ENCODE peak calls at places on chromosome X, in nine cellular contexts. One of them, this sample, is unnamed.

GRCh38 chrX:54182194-54182863 is 725 bp downstream of the FAM120C start:
- DNase-seq in GM12878: no peak
- DNase-seq in K562: peak; percentile 39
- DNase-seq in A549: peak; percentile 66
- DNase-seq in HL-60: peak; percentile 69
- DNase-seq in GM23338: peak; percentile 40
- DNase-seq in SK-N-SH: peak; percentile 58
- DNase-seq in HCT116: peak; percentile 27
- DNase-seq in HepG2: peak; percentile 18
- DNase-seq in this sample: no peak

GRCh38 chrX:44244008-44244407 is 99.5 kb downstream of the EFHC2 start:
- DNase-seq in GM12878: no peak
- DNase-seq in K562: peak; percentile 13
- DNase-seq in A549: peak; percentile 35
- DNase-seq in HL-60: peak; percentile 15
- DNase-seq in GM23338: peak; percentile 51
- DNase-seq in SK-N-SH: peak; percentile 6
- DNase-seq in HCT116: peak; percentile 12
- DNase-seq in HepG2: no peak
- DNase-seq in this sample: peak; percentile 20

GRCh38 chrX:133922390-133922772 is 63.0 kb downstream of the GPC3 start:
- DNase-seq in GM12878: no peak
- DNase-seq in K562: no peak
- DNase-seq in A549: no peak
- DNase-seq in HL-60: no peak
- DNase-seq in GM23338: no peak
- DNase-seq in SK-N-SH: no peak
- DNase-seq in HCT116: no peak
- DNase-seq in HepG2: no peak
- DNase-seq in this sample: no peak

GRCh38 chrX:115642895-115643530 is 82.0 kb downstream of the PLS3 start:
- DNase-seq in GM12878: peak; percentile 23
- DNase-seq in K562: peak; percentile 14
- DNase-seq in A549: peak; percentile 65
- DNase-seq in HL-60: peak; percentile 35
- DNase-seq in GM23338: peak; percentile 34
- DNase-seq in SK-N-SH: peak; percentile 48
- DNase-seq in HCT116: peak; percentile 15
- DNase-seq in HepG2: peak; percentile 6
- DNase-seq in this sample: no peak

GRCh38 chrX:135977611-135978010 is 3.8 kb upstream of the MMGT1 start:
- DNase-seq in GM12878: no peak
- DNase-seq in K562: no peak
- DNase-seq in A549: peak; percentile 57
- DNase-seq in HL-60: no peak
- DNase-seq in GM23338: no peak
- DNase-seq in SK-N-SH: no peak
- DNase-seq in HCT116: no peak
- DNase-seq in HepG2: no peak
- DNase-seq in this sample: peak; percentile 60

GRCh38 chrX:80216086-80216485 is 201.5 kb downstream of the TBX22 start:
- DNase-seq in GM12878: no peak
- DNase-seq in K562: no peak
- DNase-seq in A549: peak; percentile 63
- DNase-seq in HL-60: no peak
- DNase-seq in GM23338: no peak
- DNase-seq in SK-N-SH: no peak
- DNase-seq in HCT116: no peak
- DNase-seq in HepG2: no peak
- DNase-seq in this sample: no peak

GRCh38 chrX:136204571-136204970 is 46.6 kb downstream of the MAP7D3 start:
- DNase-seq in GM12878: no peak
- DNase-seq in K562: no peak
- DNase-seq in A549: peak; percentile 61
- DNase-seq in HL-60: peak; percentile 25
- DNase-seq in GM23338: peak; percentile 37
- DNase-seq in SK-N-SH: no peak
- DNase-seq in HCT116: no peak
- DNase-seq in HepG2: no peak
- DNase-seq in this sample: no peak

GRCh38 chrX:41022579-41022978 is 62.7 kb upstream of the USP9X start:
- DNase-seq in GM12878: no peak
- DNase-seq in K562: no peak
- DNase-seq in A549: peak; percentile 63
- DNase-seq in HL-60: no peak
- DNase-seq in GM23338: no peak
- DNase-seq in SK-N-SH: no peak
- DNase-seq in HCT116: peak; percentile 37
- DNase-seq in HepG2: peak; percentile 83
- DNase-seq in this sample: no peak

GRCh38 chrX:103722505-103722904 is 11.8 kb downstream of the TMEM31 start:
- DNase-seq in GM12878: no peak
- DNase-seq in K562: no peak
- DNase-seq in A549: no peak
- DNase-seq in HL-60: no peak
- DNase-seq in GM23338: no peak
- DNase-seq in SK-N-SH: no peak
- DNase-seq in HCT116: no peak
- DNase-seq in HepG2: no peak
- DNase-seq in this sample: no peak

GRCh38 chrX:47206316-47206715 is 12.2 kb upstream of the CDK16 start:
- DNase-seq in GM12878: no peak
- DNase-seq in K562: no peak
- DNase-seq in A549: no peak
- DNase-seq in HL-60: no peak
- DNase-seq in GM23338: no peak
- DNase-seq in SK-N-SH: no peak
- DNase-seq in HCT116: no peak
- DNase-seq in HepG2: no peak
- DNase-seq in this sample: no peak

GRCh38 chrX:44873415-44874270 is 655 bp downstream of the KDM6A start:
- DNase-seq in GM12878: no peak
- DNase-seq in K562: peak; percentile 30
- DNase-seq in A549: peak; percentile 56
- DNase-seq in HL-60: peak; percentile 80
- DNase-seq in GM23338: peak; percentile 30
- DNase-seq in SK-N-SH: peak; percentile 74
- DNase-seq in HCT116: no peak
- DNase-seq in HepG2: no peak
- DNase-seq in this sample: no peak

GRCh38 chrX:2751291-2751690 is 549 bp upstream of the XG start:
- DNase-seq in GM12878: no peak
- DNase-seq in K562: no peak
- DNase-seq in A549: no peak
- DNase-seq in HL-60: no peak
- DNase-seq in GM23338: no peak
- DNase-seq in SK-N-SH: no peak
- DNase-seq in HCT116: no peak
- DNase-seq in HepG2: no peak
- DNase-seq in this sample: no peak

GRCh38 chrX:73877687-73878086 is 314.7 kb downstream of the CHIC1 start:
- DNase-seq in GM12878: no peak
- DNase-seq in K562: no peak
- DNase-seq in A549: no peak
- DNase-seq in HL-60: no peak
- DNase-seq in GM23338: peak; percentile 46
- DNase-seq in SK-N-SH: no peak
- DNase-seq in HCT116: no peak
- DNase-seq in HepG2: no peak
- DNase-seq in this sample: no peak
- TF ChIP-seq REST in GM12878: no peak
- TF ChIP-seq REST in K562: no peak
- TF ChIP-seq REST in A549: no peak
- TF ChIP-seq REST in HL-60: no peak
- TF ChIP-seq REST in GM23338: no peak
- TF ChIP-seq REST in SK-N-SH: no peak
- TF ChIP-seq REST in HCT116: no peak
- TF ChIP-seq REST in HepG2: no peak
- TF ChIP-seq REST in this sample: no peak

GRCh38 chrX:19627533-19627932 is 112.2 kb upstream of the MAP3K15 start:
- DNase-seq in GM12878: no peak
- DNase-seq in K562: no peak
- DNase-seq in A549: no peak
- DNase-seq in HL-60: no peak
- DNase-seq in GM23338: no peak
- DNase-seq in SK-N-SH: no peak
- DNase-seq in HCT116: no peak
- DNase-seq in HepG2: no peak
- DNase-seq in this sample: no peak

GRCh38 chrX:19626230-19626629 is 110.9 kb upstream of the MAP3K15 start:
- DNase-seq in GM12878: no peak
- DNase-seq in K562: no peak
- DNase-seq in A549: no peak
- DNase-seq in HL-60: no peak
- DNase-seq in GM23338: no peak
- DNase-seq in SK-N-SH: no peak
- DNase-seq in HCT116: no peak
- DNase-seq in HepG2: no peak
- DNase-seq in this sample: no peak

GRCh38 chrX:19625612-19626011 is 110.3 kb upstream of the MAP3K15 start:
- DNase-seq in GM12878: no peak
- DNase-seq in K562: no peak
- DNase-seq in A549: peak; percentile 32
- DNase-seq in HL-60: no peak
- DNase-seq in GM23338: no peak
- DNase-seq in SK-N-SH: no peak
- DNase-seq in HCT116: no peak
- DNase-seq in HepG2: no peak
- DNase-seq in this sample: no peak

GRCh38 chrX:19628006-19628575 is 112.8 kb upstream of the MAP3K15 start:
- DNase-seq in GM12878: no peak
- DNase-seq in K562: no peak
- DNase-seq in A549: no peak
- DNase-seq in HL-60: no peak
- DNase-seq in GM23338: no peak
- DNase-seq in SK-N-SH: no peak
- DNase-seq in HCT116: no peak
- DNase-seq in HepG2: no peak
- DNase-seq in this sample: no peak

DNA sequence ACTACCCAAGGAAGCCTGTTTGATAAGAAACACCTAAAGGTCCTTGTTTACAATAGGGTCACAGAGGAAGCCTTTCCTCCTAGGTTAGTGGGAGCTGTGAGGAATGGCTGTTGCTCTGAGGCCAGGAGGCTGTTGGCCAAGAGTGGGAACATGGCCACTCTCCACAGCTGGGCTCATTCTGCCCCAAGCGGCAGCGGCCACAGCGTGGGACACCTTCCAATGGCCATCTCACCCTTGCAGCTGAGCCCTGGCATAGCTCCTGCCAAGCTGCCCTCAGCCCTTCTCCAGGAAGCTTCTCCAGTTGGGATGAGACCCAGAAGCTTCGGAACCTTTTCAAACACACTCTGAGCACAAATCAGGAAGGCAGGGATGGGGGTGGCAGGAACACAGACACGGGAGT is 111.8 kb upstream of the MAP3K15 start:
- DNase-seq in GM12878: no peak
- DNase-seq in K562: no peak
- DNase-seq in A549: no peak
- DNase-seq in HL-60: no peak
- DNase-seq in GM23338: no peak
- DNase-seq in SK-N-SH: no peak
- DNase-seq in HCT116: no peak
- DNase-seq in HepG2: no peak
- DNase-seq in this sample: no peak
- TF ChIP-seq REST in GM12878: no peak
- TF ChIP-seq REST in K562: no peak
- TF ChIP-seq REST in A549: no peak
- TF ChIP-seq REST in HL-60: no peak
- TF ChIP-seq REST in GM23338: no peak
- TF ChIP-seq REST in SK-N-SH: no peak
- TF ChIP-seq REST in HCT116: no peak
- TF ChIP-seq REST in HepG2: no peak
- TF ChIP-seq REST in this sample: no peak

GRCh38 chrX:51395474-51395806 is 62.8 kb downstream of the NUDT10 start:
- DNase-seq in GM12878: no peak
- DNase-seq in K562: no peak
- DNase-seq in A549: no peak
- DNase-seq in HL-60: no peak
- DNase-seq in GM23338: no peak
- DNase-seq in SK-N-SH: no peak
- DNase-seq in HCT116: no peak
- DNase-seq in HepG2: no peak
- DNase-seq in this sample: no peak
- TF ChIP-seq REST in GM12878: no peak
- TF ChIP-seq REST in K562: no peak
- TF ChIP-seq REST in A549: no peak
- TF ChIP-seq REST in HL-60: no peak
- TF ChIP-seq REST in GM23338: no peak
- TF ChIP-seq REST in SK-N-SH: no peak
- TF ChIP-seq REST in HCT116: no peak
- TF ChIP-seq REST in HepG2: no peak
- TF ChIP-seq REST in this sample: no peak

GRCh38 chrX:12979630-12980015 is 4.7 kb downstream of the TMSB4X start:
- DNase-seq in GM12878: no peak
- DNase-seq in K562: no peak
- DNase-seq in A549: no peak
- DNase-seq in HL-60: no peak
- DNase-seq in GM23338: no peak
- DNase-seq in SK-N-SH: no peak
- DNase-seq in HCT116: no peak
- DNase-seq in HepG2: no peak
- DNase-seq in this sample: no peak

GRCh38 chrX:12978205-12979010 is 3.5 kb downstream of the TMSB4X start:
- DNase-seq in GM12878: no peak
- DNase-seq in K562: peak; percentile 44
- DNase-seq in A549: peak; percentile 81
- DNase-seq in HL-60: peak; percentile 87
- DNase-seq in GM23338: peak; percentile 48
- DNase-seq in SK-N-SH: no peak
- DNase-seq in HCT116: no peak
- DNase-seq in HepG2: no peak
- DNase-seq in this sample: no peak

GRCh38 chrX:12981880-12982279 is 7.0 kb downstream of the TMSB4X start:
- DNase-seq in GM12878: no peak
- DNase-seq in K562: no peak
- DNase-seq in A549: no peak
- DNase-seq in HL-60: peak; percentile 70
- DNase-seq in GM23338: no peak
- DNase-seq in SK-N-SH: no peak
- DNase-seq in HCT116: no peak
- DNase-seq in HepG2: no peak
- DNase-seq in this sample: no peak

GRCh38 chrX:12977761-12978204 is 2.9 kb downstream of the TMSB4X start:
- DNase-seq in GM12878: no peak
- DNase-seq in K562: no peak
- DNase-seq in A549: no peak
- DNase-seq in HL-60: no peak
- DNase-seq in GM23338: no peak
- DNase-seq in SK-N-SH: no peak
- DNase-seq in HCT116: no peak
- DNase-seq in HepG2: no peak
- DNase-seq in this sample: no peak

GRCh38 chrX:12979011-12979629 is 4.2 kb downstream of the TMSB4X start:
- DNase-seq in GM12878: no peak
- DNase-seq in K562: no peak
- DNase-seq in A549: no peak
- DNase-seq in HL-60: no peak
- DNase-seq in GM23338: no peak
- DNase-seq in SK-N-SH: no peak
- DNase-seq in HCT116: no peak
- DNase-seq in HepG2: no peak
- DNase-seq in this sample: no peak
- TF ChIP-seq REST in GM12878: no peak
- TF ChIP-seq REST in K562: no peak
- TF ChIP-seq REST in A549: no peak
- TF ChIP-seq REST in HL-60: no peak
- TF ChIP-seq REST in GM23338: no peak
- TF ChIP-seq REST in SK-N-SH: no peak
- TF ChIP-seq REST in HCT116: no peak
- TF ChIP-seq REST in HepG2: no peak
- TF ChIP-seq REST in this sample: no peak